ENCODE peak calls at places on chromosomes 11 and 22, in seven cellular contexts. H is HCT116, V is SK-N-SH, S is K562, K is HepG2, P is H1, D is GM12878. Y is an unnamed sample.
A peak's percentile ranks its signal among the peaks of the same experiment; 100 is the strongest.

GRCh38 chr22:20653795-20654342 is 120.0 kb upstream of the SERPIND1 start:
- DNase-seq in H (no peak), V (no peak), S (no peak), K (no peak), P (no peak), D (no peak), Y (no peak)

GRCh38 chr11:117437041-117437790 is 109.6 kb downstream of the CEP164 start:
- DNase-seq in H (no peak), V (no peak), S (no peak), K (no peak), P (no peak), D (no peak), Y (no peak)

GRCh38 chr11:122807731-122808485 is 30.4 kb upstream of the CRTAM start:
- DNase-seq in H (no peak), V (no peak), S (no peak), K (no peak), P (no peak), D (no peak), Y (no peak)

GRCh38 chr11:47886096-47886495 is 37.9 kb upstream of the NUP160 start:
- DNase-seq in H (no peak), V (no peak), S (no peak), K (no peak), P (no peak), D (no peak), Y (no peak)

GRCh38 chr11:1077417-1078119 is 2.9 kb downstream of the MUC2 start:
- DNase-seq in H (no peak), V (no peak), S (no peak), K (no peak), P (no peak), D (no peak), Y (no peak)

GRCh38 chr11:17014774-17015638 is 792 bp upstream of the PLEKHA7 start:
- DNase-seq in H (peak; percentile 75), V (peak; percentile 82), S (peak; percentile 18), K (peak; percentile 65), P (no peak), D (no peak), Y (peak; percentile 36)

GRCh38 chr11:34178422-34178821 is 73.0 kb downstream of the NAT10 start:
- DNase-seq in H (no peak), V (no peak), S (no peak), K (no peak), P (no peak), D (no peak), Y (no peak)

GRCh38 chr22:50621491-50621880 is 6.5 kb downstream of the ARSA start:
- DNase-seq in H (no peak), V (peak; percentile 13), S (no peak), K (no peak), P (no peak), D (peak; percentile 69), Y (no peak)

GRCh38 chr11:69904331-69905201 is 85.3 kb upstream of the FGF3 start:
- DNase-seq in H (no peak), V (no peak), S (no peak), K (no peak), P (no peak), D (no peak), Y (no peak)

GRCh38 chr11:113862430-113862829 is 12.9 kb downstream of the USP28 start:
- DNase-seq in H (no peak), V (no peak), S (no peak), K (peak; percentile 79), P (no peak), D (no peak), Y (no peak)

GRCh38 chr11:119147604-119148333 is 1.1 kb upstream of the ABCG4 start:
- DNase-seq in H (no peak), V (no peak), S (no peak), K (no peak), P (no peak), D (no peak), Y (no peak)

DNA sequence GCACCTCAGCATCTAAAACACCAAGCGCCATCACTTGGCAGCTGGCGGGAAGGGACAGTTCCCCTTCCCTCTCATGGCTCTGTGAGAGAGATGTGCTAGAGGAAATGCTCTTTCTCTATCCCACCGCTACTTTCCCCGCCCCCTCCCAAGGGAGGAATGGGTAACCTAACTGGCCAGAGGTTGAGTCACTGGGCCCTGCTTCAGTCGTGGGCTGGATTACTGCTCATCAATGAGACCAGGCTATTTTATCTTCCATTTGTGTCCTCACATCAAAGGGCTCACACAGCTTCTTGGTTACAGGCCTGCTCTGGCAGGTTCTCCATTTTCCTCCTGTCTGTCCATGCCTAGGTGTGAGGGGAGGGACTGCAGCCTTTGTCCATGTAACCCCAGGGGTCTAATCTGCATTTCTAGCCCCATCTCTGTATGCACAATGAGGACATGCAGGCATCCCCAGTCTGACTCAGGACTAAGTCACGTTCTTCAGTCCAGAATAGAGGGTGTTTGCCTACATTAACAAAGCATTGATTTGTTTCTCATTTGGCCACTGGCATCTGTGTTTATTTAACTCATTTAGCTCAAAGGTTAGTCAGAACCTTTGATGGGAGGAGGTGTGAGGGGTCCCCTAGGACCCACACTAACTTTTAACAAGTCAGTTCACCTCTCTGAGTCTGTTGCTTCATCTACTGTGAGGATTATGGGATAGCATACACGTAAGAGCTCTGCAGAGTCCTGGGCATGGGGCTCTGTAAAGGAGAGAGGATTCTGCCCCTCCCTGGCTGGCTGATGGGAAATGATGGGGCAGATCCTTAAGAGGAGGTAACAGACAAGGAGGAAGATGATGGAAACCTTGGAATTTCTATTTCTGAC is 99.1 kb downstream of the XRRA1 start:
- DNase-seq in H (no peak), V (no peak), S (no peak), K (peak; percentile 95), P (peak; percentile 65), D (no peak), Y (no peak)
- TF ChIP-seq JUND in H (no peak), V (peak; percentile 13), S (no peak), K (no peak), P (peak; percentile 5), D (no peak), Y (no peak)

DNA sequence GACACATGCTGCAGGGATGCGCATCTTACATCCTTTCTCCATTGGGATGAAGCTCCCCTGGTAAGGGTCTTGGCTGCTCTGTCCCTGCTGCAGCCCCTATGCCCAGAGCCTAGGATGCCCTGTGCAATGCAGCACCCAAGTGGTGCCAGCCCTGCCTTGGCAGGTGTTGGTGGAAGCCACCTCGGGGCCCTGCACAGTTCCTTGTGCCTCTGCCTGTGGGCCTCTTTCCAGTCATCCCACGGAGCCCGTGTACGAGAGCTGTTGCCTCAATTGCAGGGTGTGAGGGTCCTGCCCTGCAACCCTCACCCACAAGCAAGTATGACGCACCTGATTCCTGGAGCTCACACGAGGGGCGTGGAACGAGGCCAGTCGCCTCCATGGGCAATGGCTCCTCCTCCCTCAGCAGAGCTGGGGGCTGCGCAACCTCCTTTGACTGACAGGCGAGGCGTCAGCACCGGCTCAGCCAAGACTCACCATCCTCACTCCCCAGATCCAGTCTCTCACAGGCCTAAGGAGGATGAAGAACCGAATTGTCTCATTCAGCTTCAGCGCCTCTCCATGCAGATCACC is 719.6 kb downstream of the BRD1 start:
- DNase-seq in H (no peak), V (no peak), S (no peak), K (no peak), P (no peak), D (no peak), Y (no peak)
- TF ChIP-seq JUND in H (no peak), V (no peak), S (no peak), K (no peak), P (no peak), D (no peak), Y (no peak)

GRCh38 chr11:92861641-92862040 is 107.8 kb upstream of the MTNR1B start:
- DNase-seq in H (no peak), V (no peak), S (no peak), K (no peak), P (no peak), D (no peak), Y (no peak)
- TF ChIP-seq JUND in H (no peak), V (no peak), S (no peak), K (no peak), P (no peak), D (no peak), Y (no peak)

GRCh38 chr22:47767403-47767802 is 1005.0 kb downstream of the TBC1D22A start:
- DNase-seq in H (no peak), V (no peak), S (no peak), K (no peak), P (no peak), D (no peak), Y (no peak)
- TF ChIP-seq JUND in H (no peak), V (no peak), S (no peak), K (no peak), P (no peak), D (no peak), Y (no peak)

GRCh38 chr11:64856382-64857227 is 12.2 kb upstream of the CDC42BPG start:
- DNase-seq in H (peak; percentile 80), V (no peak), S (no peak), K (peak; percentile 68), P (no peak), D (no peak), Y (no peak)
- TF ChIP-seq JUND in H (no peak), V (no peak), S (peak; percentile 51), K (no peak), P (no peak), D (no peak), Y (no peak)

GRCh38 chr22:36731916-36732315 is 28.4 kb upstream of the CACNG2 start:
- DNase-seq in H (no peak), V (no peak), S (no peak), K (no peak), P (no peak), D (no peak), Y (no peak)
- TF ChIP-seq JUND in H (no peak), V (no peak), S (no peak), K (no peak), P (no peak), D (no peak), Y (no peak)

DNA sequence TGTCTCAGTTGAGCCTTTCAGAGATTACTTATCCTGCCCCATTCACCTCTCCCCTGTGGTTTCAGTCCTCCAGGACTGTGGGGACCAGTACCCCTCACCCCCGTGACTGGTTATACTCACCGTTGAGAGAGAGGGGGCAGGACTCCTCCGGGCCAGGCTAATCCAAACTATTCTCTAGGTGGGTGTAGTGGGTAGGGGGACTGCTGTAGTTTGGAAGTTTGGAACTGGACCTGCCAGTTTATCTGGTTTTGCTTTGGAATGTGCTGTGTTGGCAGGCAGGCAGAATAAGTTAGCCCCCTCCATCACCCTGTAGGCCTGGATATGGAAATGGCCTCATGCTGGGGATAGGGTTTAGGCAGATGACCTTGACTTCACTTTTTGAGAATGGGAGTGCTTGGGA is 13.5 kb downstream of the TEAD1 start:
- DNase-seq in H (no peak), V (no peak), S (peak; percentile 53), K (no peak), P (peak; percentile 67), D (no peak), Y (no peak)
- TF ChIP-seq JUND in H (no peak), V (no peak), S (no peak), K (no peak), P (peak; percentile 25), D (no peak), Y (no peak)

GRCh38 chr11:65487467-65488272 is 11.2 kb upstream of the MALAT1 start:
- DNase-seq in H (peak; percentile 99), V (peak; percentile 90), S (peak; percentile 93), K (peak; percentile 99), P (peak; percentile 97), D (no peak), Y (peak; percentile 100)
- TF ChIP-seq JUND in H (no peak), V (no peak), S (peak; percentile 94), K (peak; percentile 82), P (peak; percentile 98), D (no peak), Y (no peak)

Y was measured in T47D.